ENCODE peak calls at places on chromosomes 7 and 10, in four cellular contexts. G is hepatocyte, T is kidney, V is tibial nerve. W is an unnamed sample.

GRCh38 chr7:133582766-133583523 is 330.1 kb downstream of the EXOC4 start:
- DNase-seq in G (no peak), T (no peak), V (no peak), W (no peak)

GRCh38 chr10:34933676-34934075 is 118.6 kb upstream of the PARD3 start:
- DNase-seq in G (no peak), T (peak; percentile 90), V (peak; percentile 42), W (peak; percentile 28)

GRCh38 chr10:117174439-117175214 is 22.7 kb upstream of the KCNK18 start:
- DNase-seq in G (peak; percentile 91), T (peak; percentile 73), V (peak; percentile 66), W (peak; percentile 66)

GRCh38 chr10:6114758-6115410 is 26.1 kb downstream of the RBM17 start:
- DNase-seq in G (no peak), T (no peak), V (peak; percentile 28), W (no peak)

GRCh38 chr7:40570218-40570617 is 435.4 kb downstream of the SUGCT start:
- DNase-seq in G (no peak), T (no peak), V (no peak), W (no peak)

GRCh38 chr10:96454184-96454583 is 59.5 kb downstream of the TLL2 start:
- DNase-seq in G (no peak), T (no peak), V (no peak), W (no peak)

GRCh38 chr7:157021071-157021891 is 10.8 kb upstream of the MNX1 start:
- DNase-seq in G (no peak), T (peak; percentile 45), V (no peak), W (no peak)

GRCh38 chr7:2675256-2675764 is 12.7 kb upstream of the AMZ1 start:
- DNase-seq in G (no peak), T (no peak), V (no peak), W (no peak)

GRCh38 chr7:76351372-76351771 is 7.4 kb downstream of the YWHAG start:
- DNase-seq in G (no peak), T (no peak), V (no peak), W (no peak)

GRCh38 chr7:1705856-1706255 is 35.8 kb downstream of the ELFN1 start:
- DNase-seq in G (no peak), T (peak; percentile 36), V (no peak), W (no peak)

GRCh38 chr7:151725844-151726770 is 150.8 kb downstream of the PRKAG2 start:
- DNase-seq in G (no peak), T (peak; percentile 61), V (no peak), W (no peak)

GRCh38 chr7:132149801-132150310 is 426.4 kb downstream of the PLXNA4 start:
- DNase-seq in G (no peak), T (no peak), V (no peak), W (no peak)

GRCh38 chr7:86942081-86942480 is 117.4 kb downstream of the ELAPOR2 start:
- DNase-seq in G (no peak), T (no peak), V (no peak), W (no peak)

GRCh38 chr7:91566333-91566732 is 302.1 kb downstream of the FZD1 start:
- DNase-seq in G (no peak), T (no peak), V (no peak), W (no peak)

GRCh38 chr7:108010377-108010776 is 7.4 kb upstream of the LAMB1 start:
- DNase-seq in G (no peak), T (no peak), V (no peak), W (no peak)

GRCh38 chr7:94264756-94265155 is 129.9 kb upstream of the COL1A2 start:
- DNase-seq in G (no peak), T (no peak), V (no peak), W (no peak)

GRCh38 chr10:132939957-132940790 is 2.2 kb downstream of the CFAP46 start:
- DNase-seq in G (peak; percentile 81), T (peak; percentile 64), V (no peak), W (peak; percentile 68)

GRCh38 chr10:33116293-33116697 is 158.3 kb upstream of the ITGB1 start:
- DNase-seq in G (peak; percentile 58), T (no peak), V (no peak), W (no peak)

GRCh38 chr7:157495594-157495993 is 158.8 kb downstream of the DNAJB6 start:
- DNase-seq in G (no peak), T (no peak), V (no peak), W (peak; percentile 28)

GRCh38 chr10:103666751-103667150 is 173.2 kb downstream of the NEURL1 start:
- DNase-seq in G (no peak), T (no peak), V (no peak), W (no peak)

GRCh38 chr7:108402865-108403264 is 53.4 kb downstream of the NRCAM start:
- DNase-seq in G (no peak), T (no peak), V (no peak), W (no peak)

GRCh38 chr10:86673216-86673826 is 5.0 kb downstream of the LDB3 start:
- DNase-seq in G (no peak), T (no peak), V (no peak), W (no peak)

GRCh38 chr7:129343099-129343700 is 91.0 kb upstream of the STRIP2 start:
- DNase-seq in G (peak; percentile 57), T (no peak), V (no peak), W (no peak)

GRCh38 chr7:79034733-79035132 is 418.7 kb downstream of the MAGI2 start:
- DNase-seq in G (no peak), T (no peak), V (no peak), W (no peak)

GRCh38 chr10:72692057-72692891 is at the start of gene MCU:
- DNase-seq in G (peak; percentile 97), T (peak; percentile 97), V (peak; percentile 88), W (peak; percentile 97)

DNA sequence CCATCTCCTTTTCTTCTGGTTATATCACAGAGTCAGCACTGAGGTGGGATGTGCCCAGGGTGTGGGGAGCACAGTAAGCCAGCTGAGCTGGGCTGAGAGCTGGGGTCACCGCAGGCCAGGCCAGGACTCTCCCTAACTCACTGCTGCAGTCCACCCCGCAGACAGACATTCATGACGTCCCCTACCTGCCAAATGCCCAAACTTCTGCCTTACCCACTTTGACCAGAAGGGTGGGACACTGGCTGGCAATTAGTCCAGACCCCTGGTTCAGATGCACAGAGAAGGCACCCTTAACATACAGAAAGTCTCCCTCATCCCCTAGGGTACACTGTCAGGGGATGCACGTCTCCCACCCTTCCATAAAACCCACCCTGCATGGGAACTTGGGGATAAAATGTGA is 2.1 kb downstream of the DRGX start:
- DNase-seq in G (no peak), T (no peak), V (no peak), W (no peak)
- TF ChIP-seq CTCF in G (no peak), T (no peak), V (no peak), W (no peak)

DNA sequence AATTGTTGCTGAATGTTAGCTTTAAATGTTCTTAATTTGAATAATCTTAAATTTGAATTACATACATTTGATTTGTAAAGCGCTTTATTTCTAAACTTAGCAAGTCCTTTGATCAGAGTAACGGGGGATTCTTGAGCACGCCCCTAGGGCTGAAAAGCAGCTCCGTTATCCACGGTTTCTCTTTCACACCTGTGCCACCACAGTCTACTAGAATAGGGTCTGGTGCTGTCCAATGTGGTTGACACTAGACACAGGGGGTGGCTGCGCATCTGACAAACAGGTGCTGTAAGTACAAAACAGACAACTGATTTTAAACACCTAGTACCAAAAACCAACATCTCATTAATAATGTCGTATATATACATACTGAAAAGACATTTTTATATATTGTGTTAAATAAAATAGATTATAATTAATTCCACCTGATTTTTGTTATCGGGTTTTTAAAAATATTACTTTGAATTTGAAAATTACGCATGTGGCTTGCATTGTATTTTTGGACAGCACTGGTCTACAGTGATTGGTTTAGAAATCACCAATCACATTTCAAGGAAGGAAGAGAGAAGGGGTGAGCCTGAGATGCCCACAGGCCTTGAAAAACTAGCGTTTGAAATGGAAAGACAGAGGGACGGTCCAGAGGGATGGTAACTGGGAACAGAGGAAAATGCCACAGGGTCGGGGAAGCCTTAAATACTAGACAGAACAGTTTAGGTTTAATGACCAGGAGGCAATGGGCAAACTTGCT is 7.3 kb downstream of the SEPHS1 start:
- DNase-seq in G (no peak), T (no peak), V (no peak), W (no peak)
- H3K36me3 ChIP-seq in G (no peaks in the 10 kb centered on the region), T (peaks cover 20% of the 10 kb centered on the region), V (no peaks in the 10 kb centered on the region), W (peaks cover 4% of the 10 kb centered on the region)

GRCh38 chr7:20158684-20159083 is 58.5 kb downstream of the MACC1 start:
- DNase-seq in G (no peak), T (no peak), V (no peak), W (no peak)
- TF ChIP-seq CTCF in G (peak; percentile 16), T (peak; percentile 21), V (peak; percentile 27), W (no peak)

GRCh38 chr7:23458044-23458443 is 12.2 kb downstream of the IGF2BP3 start:
- DNase-seq in G (no peak), T (no peak), V (no peak), W (no peak)
- H3K36me3 ChIP-seq in G (no peaks in the 10 kb centered on the region), T (no peaks in the 10 kb centered on the region), V (no peaks in the 10 kb centered on the region), W (no peaks in the 10 kb centered on the region)

GRCh38 chr10:98423691-98424120 is 8.7 kb upstream of the PYROXD2 start:
- DNase-seq in G (peak; percentile 68), T (no peak), V (no peak), W (no peak)
- TF ChIP-seq CTCF in G (peak; percentile 50), T (no peak), V (no peak), W (no peak)

GRCh38 chr10:28586176-28586575 is 53.3 kb downstream of the WAC start:
- DNase-seq in G (no peak), T (no peak), V (no peak), W (no peak)

GRCh38 chr10:28578454-28578853 is 45.5 kb downstream of the WAC start:
- DNase-seq in G (no peak), T (no peak), V (no peak), W (no peak)

GRCh38 chr10:28585076-28585475 is 52.2 kb downstream of the WAC start:
- DNase-seq in G (no peak), T (no peak), V (no peak), W (no peak)

GRCh38 chr10:28580825-28581224 is 47.9 kb downstream of the WAC start:
- DNase-seq in G (no peak), T (no peak), V (no peak), W (no peak)

GRCh38 chr10:28581916-28582315 is 49.0 kb downstream of the WAC start:
- DNase-seq in G (no peak), T (no peak), V (no peak), W (no peak)
- H3K36me3 ChIP-seq in G (no peaks in the 10 kb centered on the region), T (peaks cover 19% of the 10 kb centered on the region), V (no peaks in the 10 kb centered on the region), W (peaks cover 29% of the 10 kb centered on the region)

GRCh38 chr7:131108212-131108980 is 219.3 kb upstream of the MKLN1 start:
- DNase-seq in G (no peak), T (peak; percentile 88), V (no peak), W (peak; percentile 64)

GRCh38 chr7:131105803-131106680 is 221.6 kb upstream of the MKLN1 start:
- DNase-seq in G (peak; percentile 87), T (peak; percentile 96), V (peak; percentile 76), W (peak; percentile 86)

GRCh38 chr7:131106681-131107342 is 220.9 kb upstream of the MKLN1 start:
- DNase-seq in G (peak; percentile 50), T (peak; percentile 89), V (peak; percentile 33), W (peak; percentile 77)

GRCh38 chr7:131109011-131109756 is 218.5 kb upstream of the MKLN1 start:
- DNase-seq in G (no peak), T (peak; percentile 54), V (no peak), W (no peak)

GRCh38 chr7:131107343-131108211 is 220.1 kb upstream of the MKLN1 start:
- DNase-seq in G (peak; percentile 87), T (peak; percentile 86), V (peak; percentile 56), W (peak; percentile 68)
- TF ChIP-seq CTCF in G (no peak), T (peak; percentile 0), V (no peak), W (no peak)

GRCh38 chr7:15131661-15132060 is 229.1 kb upstream of the DGKB start:
- DNase-seq in G (no peak), T (no peak), V (no peak), W (no peak)

GRCh38 chr7:15130666-15131541 is 228.4 kb upstream of the DGKB start:
- DNase-seq in G (no peak), T (no peak), V (no peak), W (no peak)
- H3K36me3 ChIP-seq in G (no peaks in the 10 kb centered on the region), T (no peaks in the 10 kb centered on the region), V (no peaks in the 10 kb centered on the region), W (no peaks in the 10 kb centered on the region)

GRCh38 chr10:110138197-110138812 is 69.1 kb upstream of the MXI1 start:
- DNase-seq in G (peak; percentile 76), T (no peak), V (no peak), W (no peak)
- TF ChIP-seq CTCF in G (peak; percentile 71), T (peak; percentile 48), V (peak; percentile 62), W (peak; percentile 69)

W was measured in psoas muscle.